ENCODE peak calls at places on chromosomes 13 and 19, in six cellular contexts. P, C, F, X, Z and A are unnamed samples.

GRCh38 chr13:112625698-112626097 is 37.7 kb upstream of the TUBGCP3 start:
- DNase-seq in P (no peak), C (no peak), F (no peak), X (no peak), Z (no peak), A (no peak)

GRCh38 chr19:32869369-32870153 is at the start of gene SLC7A9:
- DNase-seq in P (no peak), C (no peak), F (no peak), X (peak; percentile 31), Z (no peak), A (no peak)

GRCh38 chr13:113150545-113151365 is 7.7 kb upstream of the PROZ start:
- DNase-seq in P (no peak), C (no peak), F (no peak), X (no peak), Z (no peak), A (no peak)

GRCh38 chr13:23754506-23754905 is 134.7 kb downstream of the MIPEP start:
- DNase-seq in P (no peak), C (no peak), F (no peak), X (peak; percentile 20), Z (no peak), A (no peak)

GRCh38 chr13:24148414-24149305 is 11.9 kb upstream of the SPATA13 start:
- DNase-seq in P (no peak), C (peak; percentile 56), F (no peak), X (peak; percentile 90), Z (no peak), A (peak; percentile 96)

GRCh38 chr19:42250666-42251531 is 4.0 kb downstream of the ERF start:
- DNase-seq in P (peak; percentile 48), C (no peak), F (no peak), X (no peak), Z (no peak), A (no peak)

GRCh38 chr19:48338802-48339660 is 13.7 kb downstream of the EMP3 start:
- DNase-seq in P (no peak), C (no peak), F (peak; percentile 53), X (no peak), Z (no peak), A (no peak)

GRCh38 chr19:18204394-18205179 is 745 bp upstream of the RAB3A start:
- DNase-seq in P (peak; percentile 84), C (no peak), F (no peak), X (no peak), Z (no peak), A (no peak)

DNA sequence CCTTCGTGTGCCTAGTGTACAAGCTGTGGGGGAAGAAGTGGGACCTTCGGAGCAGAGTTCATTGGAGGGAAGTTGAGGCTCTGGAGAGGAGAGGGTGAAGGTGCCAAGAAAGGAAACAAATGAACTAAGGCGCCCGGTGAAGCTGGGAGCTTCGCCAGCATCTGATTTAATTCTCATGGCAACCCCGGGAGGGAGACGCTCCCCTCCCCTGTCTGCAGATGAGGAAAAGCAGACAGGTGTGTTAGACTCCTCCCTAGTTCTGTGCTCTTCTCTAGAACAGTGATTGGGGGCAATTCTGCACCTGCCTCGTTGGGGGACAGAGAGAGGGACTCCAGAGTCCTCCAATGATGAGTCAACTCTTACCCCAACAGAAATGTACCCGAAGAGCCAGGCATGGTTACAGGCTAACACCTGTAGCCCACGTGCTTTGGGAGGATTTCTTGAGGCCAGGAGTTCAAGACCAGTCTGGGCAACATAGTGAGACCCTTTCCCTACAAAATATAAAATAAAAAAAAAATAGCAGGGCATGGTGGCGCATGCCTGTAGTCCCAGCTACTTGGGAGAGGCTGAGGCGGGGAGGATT is 4.2 kb downstream of the SSC5D start:
- DNase-seq in P (no peak), C (no peak), F (no peak), X (no peak), Z (no peak), A (no peak)
- H3K36me3 ChIP-seq in P (no peaks in the 10 kb centered on the region), C (no peaks in the 10 kb centered on the region), F (no peaks in the 10 kb centered on the region), X (no peaks in the 10 kb centered on the region), Z (no peaks in the 10 kb centered on the region), A (no peaks in the 10 kb centered on the region)

GRCh38 chr19:7535993-7536685 is 622 bp downstream of the PNPLA6 start:
- DNase-seq in P (no peak), C (no peak), F (no peak), X (no peak), Z (no peak), A (no peak)

GRCh38 chr19:7535035-7535992 is at the start of gene PNPLA6:
- DNase-seq in P (peak; percentile 97), C (peak; percentile 71), F (peak; percentile 93), X (peak; percentile 76), Z (peak; percentile 67), A (peak; percentile 81)

GRCh38 chr19:7533925-7534480 is 1.5 kb upstream of the PNPLA6 start:
- DNase-seq in P (peak; percentile 95), C (peak; percentile 56), F (peak; percentile 84), X (peak; percentile 67), Z (peak; percentile 37), A (peak; percentile 71)

GRCh38 chr19:7534531-7534980 is 961 bp upstream of the PNPLA6 start:
- DNase-seq in P (peak; percentile 80), C (peak; percentile 47), F (peak; percentile 60), X (peak; percentile 70), Z (no peak), A (no peak)

GRCh38 chr19:7533281-7533819 is 2.2 kb upstream of the PNPLA6 start:
- DNase-seq in P (no peak), C (no peak), F (no peak), X (no peak), Z (no peak), A (no peak)
- TF ChIP-seq JUND in P (no peak), C (no peak), F (no peak), X (no peak), Z (no peak), A (no peak)

GRCh38 chr13:110332750-110333149 is 25.7 kb downstream of the COL4A2 start:
- DNase-seq in P (no peak), C (no peak), F (no peak), X (no peak), Z (no peak), A (no peak)

GRCh38 chr13:110336108-110336507 is 29.0 kb downstream of the COL4A2 start:
- DNase-seq in P (no peak), C (no peak), F (no peak), X (no peak), Z (no peak), A (no peak)

GRCh38 chr13:110333837-110334236 is 26.8 kb downstream of the COL4A2 start:
- DNase-seq in P (no peak), C (no peak), F (no peak), X (no peak), Z (no peak), A (no peak)

GRCh38 chr13:110334841-110335490 is 27.9 kb downstream of the COL4A2 start:
- DNase-seq in P (no peak), C (no peak), F (no peak), X (no peak), Z (no peak), A (no peak)

GRCh38 chr13:110334256-110334655 is 27.2 kb downstream of the COL4A2 start:
- DNase-seq in P (no peak), C (no peak), F (no peak), X (no peak), Z (no peak), A (no peak)
- H3K4me2 ChIP-seq in P (no peak overlapping the region), C (no peak overlapping the region), F (no peak overlapping the region), X (no peak overlapping the region), Z (no peak overlapping the region), A (no peak overlapping the region)

GRCh38 chr19:12350185-12350889 is 15.1 kb downstream of the ZNF442 start:
- DNase-seq in P (no peak), C (no peak), F (no peak), X (no peak), Z (no peak), A (no peak)
- H3K36me3 ChIP-seq in P (peaks cover 22% of the 10 kb centered on the region), C (peaks cover 5% of the 10 kb centered on the region), F (peaks cover 21% of the 10 kb centered on the region), X (peaks cover 37% of the 10 kb centered on the region), Z (no peaks in the 10 kb centered on the region), A (no peaks in the 10 kb centered on the region)